ENCODE peak calls at places on chromosomes 16 and 17, in seven cellular contexts. P is HCT116; L is activated CD4-positive, CD25-positive, alpha-beta regulatory T cell; T is activated T-helper 1 cell treated with anti-CD3 and anti-CD28 coated beads, Interleukin-12 subunit alpha, Interleukin-12 subunit beta, Interleukin-2, Interleukin-4 antibody, amounts not matched to agents 30 ng/mL and 10 ng/mL and 1 ng/mL, durations not matched to agents 14 hours and 24 hours and 36 hours; Z is NCI-H510A treated with DMSO at 0.1 percent for 48 hours; X is left ventricle myocardium superior; D is RWPE1. K is an unnamed sample.

GRCh38 chr17:49290690-49291326 is 60.2 kb upstream of the PHOSPHO1 start:
- DNase-seq in P (peak), L (no peak), T (no peak), Z (peak), X (no peak), D (peak), K (no peak)

GRCh38 chr16:2002406-2003230 is 7.0 kb downstream of the ZNF598 start:
- DNase-seq in P (no peak), L (no peak), T (no peak), Z (no peak), X (peak), D (no peak), K (peak)

GRCh38 chr16:11402051-11402744 is 56.9 kb downstream of the RMI2 start:
- DNase-seq in P (no peak), L (no peak), T (no peak), Z (no peak), X (peak), D (no peak), K (peak)

GRCh38 chr17:44911133-44912001 is 3.9 kb downstream of the GFAP start:
- DNase-seq in P (peak), L (peak), T (peak), Z (peak), X (peak), D (no peak), K (peak)

GRCh38 chr17:2215616-2216364 is 87.8 kb downstream of the SMG6 start:
- DNase-seq in P (no peak), L (peak), T (peak), Z (peak), X (peak), D (no peak), K (peak)

GRCh38 chr16:10333321-10334032 is 52.4 kb upstream of the ATF7IP2 start:
- DNase-seq in P (no peak), L (no peak), T (no peak), Z (no peak), X (no peak), D (no peak), K (no peak)

GRCh38 chr17:50668025-50668837 is 33.5 kb downstream of the ABCC3 start:
- DNase-seq in P (no peak), L (no peak), T (no peak), Z (no peak), X (no peak), D (peak), K (peak)

GRCh38 chr16:4611337-4612023 is 3.2 kb downstream of the UBALD1 start:
- DNase-seq in P (no peak), L (no peak), T (no peak), Z (no peak), X (no peak), D (no peak), K (peak)

GRCh38 chr17:61818225-61818624 is 45.1 kb downstream of the BRIP1 start:
- DNase-seq in P (no peak), L (no peak), T (no peak), Z (no peak), X (no peak), D (no peak), K (no peak)

GRCh38 chr17:67466251-67466650 is 89.2 kb downstream of the PITPNC1 start:
- DNase-seq in P (no peak), L (no peak), T (no peak), Z (no peak), X (no peak), D (no peak), K (no peak)

GRCh38 chr16:67853670-67854069 is 6.2 kb upstream of the CENPT start:
- DNase-seq in P (no peak), L (no peak), T (no peak), Z (no peak), X (no peak), D (no peak), K (no peak)

GRCh38 chr16:73326770-73327470 is 279.0 kb upstream of the ZFHX3 start:
- DNase-seq in P (no peak), L (no peak), T (no peak), Z (no peak), X (no peak), D (no peak), K (no peak)

GRCh38 chr17:5272313-5272712 is 9.8 kb upstream of the RABEP1 start:
- DNase-seq in P (no peak), L (no peak), T (no peak), Z (no peak), X (no peak), D (no peak), K (no peak)

GRCh38 chr16:67115649-67116048 is 5.9 kb downstream of the PHAF1 start:
- DNase-seq in P (peak), L (no peak), T (no peak), Z (no peak), X (no peak), D (peak), K (no peak)

GRCh38 chr17:72406501-72406900 is 285.7 kb downstream of the SOX9 start:
- DNase-seq in P (no peak), L (no peak), T (no peak), Z (no peak), X (no peak), D (no peak), K (no peak)

GRCh38 chr17:61469949-61470348 is 17.7 kb downstream of the TBX4 start:
- DNase-seq in P (no peak), L (no peak), T (no peak), Z (no peak), X (no peak), D (no peak), K (peak)

GRCh38 chr17:42846594-42847280 is 2.4 kb downstream of the AOC2 start:
- DNase-seq in P (no peak), L (no peak), T (no peak), Z (no peak), X (no peak), D (no peak), K (no peak)

GRCh38 chr17:39114744-39115534 is 36.5 kb downstream of the PLXDC1 start:
- DNase-seq in P (no peak), L (no peak), T (no peak), Z (no peak), X (peak), D (no peak), K (no peak)

GRCh38 chr16:66881014-66881417 is 701 bp downstream of the PDP2 start:
- DNase-seq in P (no peak), L (no peak), T (no peak), Z (no peak), X (no peak), D (no peak), K (no peak)

GRCh38 chr17:37476431-37477130 is 13.1 kb upstream of the DUSP14 start:
- DNase-seq in P (no peak), L (no peak), T (no peak), Z (no peak), X (peak), D (peak), K (no peak)

GRCh38 chr16:73298562-73298961 is 250.6 kb upstream of the ZFHX3 start:
- DNase-seq in P (no peak), L (no peak), T (peak), Z (no peak), X (no peak), D (no peak), K (no peak)

GRCh38 chr16:27245276-27246231 is 23.0 kb downstream of the NSMCE1 start:
- DNase-seq in P (no peak), L (no peak), T (no peak), Z (no peak), X (peak), D (peak), K (peak)

GRCh38 chr17:17153071-17153470 is 53.1 kb downstream of the PLD6 start:
- DNase-seq in P (no peak), L (no peak), T (no peak), Z (no peak), X (no peak), D (no peak), K (no peak)

GRCh38 chr16:89200124-89200849 is at the start of gene SLC22A31:
- DNase-seq in P (no peak), L (no peak), T (no peak), Z (no peak), X (no peak), D (no peak), K (peak)

GRCh38 chr17:55661359-55661758 is 61.3 kb downstream of the TMEM100 start:
- DNase-seq in P (no peak), L (no peak), T (no peak), Z (no peak), X (no peak), D (no peak), K (no peak)

GRCh38 chr17:58412910-58413630 is 4.3 kb downstream of the RNF43 start:
- DNase-seq in P (no peak), L (no peak), T (no peak), Z (no peak), X (no peak), D (no peak), K (no peak)

GRCh38 chr17:62819511-62820221 is 11.6 kb upstream of the MARCHF10 start:
- DNase-seq in P (peak), L (no peak), T (no peak), Z (no peak), X (peak), D (peak), K (peak)

GRCh38 chr16:4140652-4141051 is 24.4 kb upstream of the ADCY9 start:
- DNase-seq in P (no peak), L (no peak), T (no peak), Z (peak), X (no peak), D (peak), K (peak)

GRCh38 chr16:87535855-87536794 is 43.3 kb upstream of the ZCCHC14 start:
- DNase-seq in P (no peak), L (no peak), T (no peak), Z (no peak), X (no peak), D (no peak), K (no peak)

GRCh38 chr17:35074711-35075707 is 11.5 kb upstream of the RFFL start:
- DNase-seq in P (no peak), L (no peak), T (no peak), Z (no peak), X (no peak), D (no peak), K (no peak)

GRCh38 chr17:12078791-12079190 is 58.1 kb downstream of the MAP2K4 start:
- DNase-seq in P (no peak), L (no peak), T (no peak), Z (no peak), X (no peak), D (peak), K (no peak)

GRCh38 chr17:10614536-10615155 is 42.5 kb downstream of the MYH3 start:
- DNase-seq in P (peak), L (no peak), T (no peak), Z (peak), X (no peak), D (peak), K (no peak)

GRCh38 chr16:149024-149675 is 3.3 kb upstream of the HBZ start:
- DNase-seq in P (no peak), L (no peak), T (no peak), Z (no peak), X (no peak), D (no peak), K (no peak)

GRCh38 chr16:84065536-84066132 is 23.0 kb upstream of the SLC38A8 start:
- DNase-seq in P (peak), L (no peak), T (peak), Z (peak), X (peak), D (peak), K (no peak)

GRCh38 chr17:58219789-58220183 is 731 bp upstream of the MKS1 start:
- DNase-seq in P (no peak), L (no peak), T (no peak), Z (no peak), X (no peak), D (peak), K (no peak)

K was measured in kidney.